ENCODE peak calls at places on chromosome 5, in nine cellular contexts. K, J, P, F, N, Y, B, V and C are unnamed samples.

GRCh38 chr5:57454896-57455295 is 27.7 kb downstream of the ACTBL2 start:
- DNase-seq in K (no peak), J (no peak), P (no peak), F (no peak), N (no peak), Y (no peak), B (no peak), V (no peak), C (no peak)

GRCh38 chr5:10825897-10826644 is 65.0 kb upstream of the DAP start:
- DNase-seq in K (no peak), J (no peak), P (no peak), F (no peak), N (peak; percentile 21), Y (no peak), B (no peak), V (no peak), C (no peak)

GRCh38 chr5:147685991-147686390 is 96.5 kb downstream of the JAKMIP2 start:
- DNase-seq in K (no peak), J (no peak), P (no peak), F (no peak), N (no peak), Y (no peak), B (no peak), V (no peak), C (no peak)

GRCh38 chr5:23930985-23931384 is 423.6 kb downstream of the PRDM9 start:
- DNase-seq in K (no peak), J (no peak), P (no peak), F (no peak), N (peak; percentile 20), Y (no peak), B (no peak), V (no peak), C (no peak)

GRCh38 chr5:159207222-159207615 is 2.1 kb downstream of the RNF145 start:
- DNase-seq in K (no peak), J (no peak), P (no peak), F (no peak), N (no peak), Y (no peak), B (no peak), V (no peak), C (no peak)

GRCh38 chr5:173645897-173646574 is 29.6 kb upstream of the BOD1 start:
- DNase-seq in K (no peak), J (peak; percentile 39), P (no peak), F (no peak), N (no peak), Y (no peak), B (no peak), V (no peak), C (no peak)

GRCh38 chr5:95439801-95440493 is 48.8 kb downstream of the FAM81B start:
- DNase-seq in K (peak; percentile 28), J (no peak), P (no peak), F (no peak), N (no peak), Y (no peak), B (no peak), V (no peak), C (no peak)

GRCh38 chr5:134103397-134103796 is 11.1 kb upstream of the TCF7 start:
- DNase-seq in K (no peak), J (no peak), P (no peak), F (no peak), N (no peak), Y (no peak), B (no peak), V (no peak), C (no peak)

GRCh38 chr5:135105105-135105484 is 71.1 kb upstream of the PITX1 start:
- DNase-seq in K (no peak), J (no peak), P (no peak), F (no peak), N (no peak), Y (no peak), B (no peak), V (no peak), C (no peak)

DNA sequence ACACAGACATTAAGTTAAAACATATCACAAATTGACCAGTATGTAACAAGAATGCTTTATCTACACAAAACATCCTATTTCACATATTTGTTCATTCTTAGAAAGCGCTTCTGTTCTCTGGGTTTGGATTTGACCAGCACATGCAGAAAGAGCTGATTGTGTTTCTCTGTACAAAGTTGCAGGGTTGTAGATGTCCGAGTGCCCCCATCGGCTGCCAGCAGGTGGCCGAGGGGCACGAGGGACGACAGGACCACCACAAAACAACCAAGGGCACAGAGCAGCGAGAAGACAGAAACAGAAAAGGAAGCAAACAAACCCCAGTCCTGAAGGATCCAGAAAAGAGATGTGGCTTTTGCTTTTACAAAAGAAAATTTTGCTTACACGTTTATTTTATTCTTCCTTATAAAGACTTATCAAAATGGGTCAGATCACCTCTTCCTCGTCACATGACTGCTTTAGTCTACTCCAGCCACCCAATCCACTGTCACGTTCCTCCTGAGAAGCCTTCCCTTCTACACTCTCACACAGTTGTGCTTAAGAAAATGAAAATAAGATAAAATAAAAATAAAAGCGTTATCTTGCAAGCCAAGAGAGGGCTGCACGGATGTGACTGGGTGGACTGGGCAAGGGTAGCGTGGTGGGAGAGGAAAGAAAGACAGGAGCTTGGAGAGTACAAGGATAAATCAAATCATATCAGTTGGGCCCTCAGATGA is 9.5 kb downstream of the OTP start:
- DNase-seq in K (no peak), J (no peak), P (no peak), F (no peak), N (no peak), Y (no peak), B (no peak), V (no peak), C (no peak)
- H3K4me3 ChIP-seq in K (peak overlapping the region; percentile 35), J (no peak overlapping the region), P (no peak overlapping the region), F (no peak overlapping the region), N (peak overlapping the region; percentile 45), Y (no peak overlapping the region), B (peak overlapping the region; percentile 66), V (no peak overlapping the region), C (no peak overlapping the region)

DNA sequence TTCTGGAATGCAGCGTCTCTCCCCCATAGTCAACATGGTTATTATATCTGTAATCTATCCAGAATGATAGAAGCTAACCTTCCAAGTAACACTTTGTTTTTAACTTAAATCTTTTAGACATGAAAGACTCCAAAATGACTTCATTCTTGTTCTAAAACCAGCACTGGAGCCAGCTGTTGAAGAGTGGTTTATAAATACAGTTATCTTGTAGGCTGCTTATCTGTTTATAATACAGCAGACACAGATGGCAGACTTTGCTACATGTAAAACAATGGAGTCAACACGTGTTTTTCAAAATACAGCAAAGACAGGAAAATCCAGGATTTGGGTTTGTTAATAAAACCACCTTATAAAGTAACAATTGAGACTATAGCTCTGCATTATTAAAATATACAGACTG is 48.8 kb upstream of the RETREG1 start:
- DNase-seq in K (no peak), J (no peak), P (no peak), F (no peak), N (no peak), Y (peak; percentile 10), B (no peak), V (no peak), C (no peak)
- H3K27ac ChIP-seq in K (no peak overlapping the region), J (no peak overlapping the region), P (no peak overlapping the region), F (peak overlapping the region; percentile 72), N (no peak overlapping the region), Y (no peak overlapping the region), B (no peak overlapping the region), V (no peak overlapping the region), C (no peak overlapping the region)

GRCh38 chr5:40447438-40447837 is 232.3 kb upstream of the PTGER4 start:
- DNase-seq in K (no peak), J (no peak), P (no peak), F (no peak), N (no peak), Y (no peak), B (no peak), V (no peak), C (no peak)

GRCh38 chr5:40442346-40442745 is 237.4 kb upstream of the PTGER4 start:
- DNase-seq in K (no peak), J (no peak), P (no peak), F (no peak), N (no peak), Y (no peak), B (no peak), V (no peak), C (no peak)

GRCh38 chr5:40441733-40442132 is 238.0 kb upstream of the PTGER4 start:
- DNase-seq in K (no peak), J (no peak), P (no peak), F (no peak), N (peak; percentile 16), Y (no peak), B (no peak), V (no peak), C (no peak)

GRCh38 chr5:40446910-40447309 is 232.8 kb upstream of the PTGER4 start:
- DNase-seq in K (no peak), J (peak; percentile 74), P (no peak), F (no peak), N (no peak), Y (peak; percentile 56), B (no peak), V (no peak), C (peak; percentile 64)
- H3K9me3 ChIP-seq in K (no peaks in the 10 kb centered on the region), J (no peaks in the 10 kb centered on the region), P (no peaks in the 10 kb centered on the region), F (no peaks in the 10 kb centered on the region), N (no peaks in the 10 kb centered on the region), Y (no peaks in the 10 kb centered on the region), B (peaks cover 5% of the 10 kb centered on the region), V (peaks cover 25% of the 10 kb centered on the region), C (no peaks in the 10 kb centered on the region)

GRCh38 chr5:73117088-73117755 is 3.2 kb upstream of the TMEM171 start:
- DNase-seq in K (no peak), J (no peak), P (no peak), F (no peak), N (no peak), Y (no peak), B (no peak), V (no peak), C (no peak)

GRCh38 chr5:73121109-73121443 is 701 bp downstream of the TMEM171 start:
- DNase-seq in K (no peak), J (no peak), P (no peak), F (no peak), N (no peak), Y (no peak), B (no peak), V (no peak), C (no peak)

GRCh38 chr5:73118331-73119011 is 1.9 kb upstream of the TMEM171 start:
- DNase-seq in K (no peak), J (no peak), P (no peak), F (peak; percentile 23), N (no peak), Y (no peak), B (no peak), V (no peak), C (no peak)

GRCh38 chr5:73120222-73121108 is at the start of gene TMEM171:
- DNase-seq in K (peak; percentile 77), J (peak; percentile 75), P (peak; percentile 16), F (peak; percentile 54), N (no peak), Y (no peak), B (peak; percentile 45), V (no peak), C (peak; percentile 55)

DNA sequence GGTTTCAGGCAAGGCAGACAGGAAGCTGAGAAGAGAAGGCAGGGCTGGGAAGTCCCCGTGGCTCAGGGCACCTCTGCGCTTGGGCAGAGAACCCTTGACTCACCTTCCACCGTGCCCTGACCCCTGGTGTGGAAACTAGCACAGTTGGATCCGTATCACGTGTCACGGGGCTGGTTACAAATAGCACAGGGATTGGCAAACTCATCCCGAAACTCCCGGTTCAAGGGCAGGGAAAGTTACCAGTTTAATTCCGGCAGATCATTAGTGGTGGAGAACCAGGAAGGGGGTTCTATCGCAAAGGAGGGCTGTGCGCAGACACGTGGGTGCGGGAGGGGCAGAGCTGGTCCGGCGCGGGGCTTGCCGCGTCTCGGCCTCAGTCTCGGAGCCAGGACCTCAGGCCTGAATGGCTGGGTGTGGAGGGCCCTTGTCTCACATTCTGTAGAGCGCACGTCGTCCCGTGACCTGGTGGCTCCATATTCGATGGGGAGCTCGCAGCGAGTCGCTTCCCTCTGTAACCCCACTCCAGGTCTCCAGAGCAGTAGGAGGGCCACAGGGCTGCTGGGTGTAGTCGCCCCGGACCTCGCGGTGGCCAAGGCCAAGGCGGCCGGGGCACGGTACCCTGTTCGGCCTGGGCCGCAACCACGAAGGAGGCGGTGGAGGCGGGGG is 750 bp upstream of the TMEM171 start:
- DNase-seq in K (no peak), J (no peak), P (no peak), F (peak; percentile 35), N (no peak), Y (no peak), B (peak; percentile 23), V (no peak), C (no peak)
- H3K4me3 ChIP-seq in K (no peak overlapping the region), J (no peak overlapping the region), P (no peak overlapping the region), F (no peak overlapping the region), N (no peak overlapping the region), Y (peak overlapping the region; percentile 14), B (peak overlapping the region; percentile 62), V (peak overlapping the region; percentile 57), C (no peak overlapping the region)